ENCODE peak calls at places on chromosomes 7 and 10, in six cellular contexts. F is neuronal stem cell, X is mesenchymal stem cell, P is H9, I is IMR-90, J is H1. C is an unnamed sample.

GRCh38 chr7:25940086-25940906 is 211.7 kb upstream of the NFE2L3 start:
- DNase-seq in F (no peak), X (no peak), P (no peak), I (no peak), J (no peak), C (no peak)

GRCh38 chr10:17026686-17027485 is 102.7 kb downstream of the CUBN start:
- DNase-seq in F (no peak), X (peak; percentile 21), P (no peak), I (peak; percentile 32), J (no peak), C (no peak)

GRCh38 chr7:42720871-42721835 is 190.7 kb downstream of the C7orf25 start:
- DNase-seq in F (peak; percentile 39), X (peak; percentile 23), P (no peak), I (no peak), J (no peak), C (no peak)

GRCh38 chr7:44244282-44244681 is 43.5 kb downstream of the YKT6 start:
- DNase-seq in F (peak; percentile 17), X (peak; percentile 17), P (peak; percentile 66), I (no peak), J (peak; percentile 66), C (peak; percentile 33)

GRCh38 chr7:36686499-36686898 is 37.8 kb downstream of the AOAH start:
- DNase-seq in F (no peak), X (peak; percentile 11), P (no peak), I (peak; percentile 41), J (no peak), C (peak; percentile 11)

GRCh38 chr7:42208586-42208985 is 28.4 kb downstream of the GLI3 start:
- DNase-seq in F (no peak), X (no peak), P (no peak), I (no peak), J (no peak), C (no peak)

GRCh38 chr10:116992183-116992582 is 12.8 kb downstream of the SHTN1 start:
- DNase-seq in F (no peak), X (no peak), P (no peak), I (no peak), J (no peak), C (no peak)

GRCh38 chr7:112744818-112745217 is 45.4 kb downstream of the TMEM168 start:
- DNase-seq in F (no peak), X (no peak), P (no peak), I (no peak), J (no peak), C (no peak)

GRCh38 chr7:151379193-151379520 is 30.7 kb downstream of the WDR86 start:
- DNase-seq in F (no peak), X (no peak), P (no peak), I (no peak), J (no peak), C (no peak)

GRCh38 chr7:150715293-150715692 is 1.1 kb upstream of the GIMAP1 start:
- DNase-seq in F (no peak), X (no peak), P (no peak), I (no peak), J (no peak), C (no peak)

GRCh38 chr7:5690931-5691461 is 90.5 kb downstream of the RNF216 start:
- DNase-seq in F (no peak), X (peak; percentile 76), P (no peak), I (no peak), J (no peak), C (no peak)

GRCh38 chr7:114026486-114027089 is 107.8 kb upstream of the PPP1R3A start:
- DNase-seq in F (peak; percentile 67), X (peak; percentile 58), P (no peak), I (peak; percentile 52), J (no peak), C (peak; percentile 58)

GRCh38 chr7:82017334-82017943 is 247.6 kb upstream of the HGF start:
- DNase-seq in F (no peak), X (peak; percentile 57), P (no peak), I (peak; percentile 65), J (no peak), C (peak; percentile 23)

GRCh38 chr10:46026106-46026505 is 4.3 kb downstream of the NCOA4 start:
- DNase-seq in F (no peak), X (no peak), P (no peak), I (no peak), J (no peak), C (no peak)

GRCh38 chr7:106099539-106099938 is 12.6 kb downstream of the SYPL1 start:
- DNase-seq in F (no peak), X (no peak), P (no peak), I (no peak), J (no peak), C (no peak)
- H3K4me2 ChIP-seq in F (no peak overlapping the region), X (no peak overlapping the region), P (no peak overlapping the region), I (no peak overlapping the region), J (no peak overlapping the region), C (no peak overlapping the region)

DNA sequence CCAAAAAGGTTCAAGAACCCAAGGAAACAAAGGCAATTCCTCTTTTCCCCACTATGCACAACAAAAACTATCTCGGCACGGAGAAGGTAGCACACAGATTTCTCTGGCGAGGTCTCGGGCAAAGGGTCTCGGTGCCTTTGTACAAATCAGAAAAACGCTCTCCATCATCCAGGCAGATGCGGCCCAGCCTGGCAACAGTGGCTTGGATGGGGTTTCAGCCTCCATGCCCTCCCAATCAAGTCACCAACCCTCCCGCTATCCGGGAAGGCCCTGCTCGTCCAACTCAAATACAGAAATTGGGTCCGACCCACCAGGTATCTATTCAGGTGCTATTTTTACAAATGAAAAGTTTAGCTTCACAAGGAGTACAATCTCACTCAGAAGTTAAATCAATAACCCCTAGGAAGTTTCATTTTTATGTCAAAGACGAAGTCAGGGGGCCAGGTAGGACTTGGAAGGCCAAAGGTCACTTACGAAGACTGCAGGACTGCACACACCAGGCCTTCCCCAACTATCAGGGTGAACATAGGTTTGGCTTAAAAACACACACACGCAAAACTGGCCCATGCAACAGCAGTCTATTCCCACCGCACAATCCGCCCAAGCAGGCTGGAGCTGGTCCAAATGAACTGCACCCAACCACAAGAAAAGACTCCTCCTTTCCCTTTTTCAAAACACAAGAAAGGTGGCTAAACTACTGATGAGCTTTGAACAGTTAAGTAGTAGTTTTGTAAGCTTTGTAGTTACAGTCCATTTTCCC is 43.0 kb downstream of the GNA12 start:
- DNase-seq in F (no peak), X (peak; percentile 57), P (no peak), I (peak; percentile 73), J (no peak), C (no peak)
- H2BK120ac ChIP-seq in F (no peak overlapping the region), X (no peak overlapping the region), P (no peak overlapping the region), I (peak overlapping the region; percentile 78), J (no peak overlapping the region), C (no peak overlapping the region)

GRCh38 chr7:107632466-107632865 is 28.2 kb upstream of the SLC26A4 start:
- DNase-seq in F (no peak), X (no peak), P (no peak), I (no peak), J (no peak), C (no peak)
- H3K4me2 ChIP-seq in F (no peak overlapping the region), X (no peak overlapping the region), P (no peak overlapping the region), I (no peak overlapping the region), J (no peak overlapping the region), C (no peak overlapping the region)

GRCh38 chr10:5549462-5550249 is 24.9 kb downstream of the CALML3 start:
- DNase-seq in F (no peak), X (no peak), P (no peak), I (no peak), J (no peak), C (no peak)
- H2BK120ac ChIP-seq in F (no peak overlapping the region), X (no peak overlapping the region), P (no peak overlapping the region), I (peak overlapping the region; percentile 98), J (no peak overlapping the region), C (no peak overlapping the region)

GRCh38 chr7:121379930-121380329 is 16.2 kb downstream of the FAM3C start:
- DNase-seq in F (no peak), X (no peak), P (no peak), I (no peak), J (no peak), C (no peak)

GRCh38 chr7:121383235-121383634 is 12.9 kb downstream of the FAM3C start:
- DNase-seq in F (no peak), X (no peak), P (no peak), I (no peak), J (no peak), C (no peak)

GRCh38 chr7:121384159-121384745 is 11.9 kb downstream of the FAM3C start:
- DNase-seq in F (no peak), X (no peak), P (no peak), I (no peak), J (no peak), C (no peak)

GRCh38 chr7:121385056-121385799 is 10.9 kb downstream of the FAM3C start:
- DNase-seq in F (no peak), X (no peak), P (no peak), I (no peak), J (no peak), C (no peak)

DNA sequence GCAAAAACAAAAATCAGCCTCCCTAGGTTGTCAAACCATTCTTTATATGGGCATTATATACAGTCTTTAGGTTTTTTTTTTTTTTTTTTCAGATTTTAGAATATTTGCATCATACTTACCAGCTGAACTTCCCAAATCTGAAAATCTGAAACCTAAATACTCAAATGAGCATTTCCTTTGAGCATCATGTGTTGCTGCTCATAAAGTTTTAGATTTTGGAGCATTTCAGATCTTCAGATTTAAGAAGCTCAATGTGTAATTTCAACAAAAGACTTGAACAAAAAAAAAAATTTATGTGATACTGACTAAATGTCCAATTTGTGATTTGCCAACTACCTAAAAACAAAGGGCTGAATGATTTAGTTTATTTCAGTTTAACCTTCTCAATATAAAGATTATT is 13.6 kb downstream of the FAM3C start:
- DNase-seq in F (no peak), X (no peak), P (no peak), I (no peak), J (no peak), C (no peak)
- H3K4me2 ChIP-seq in F (no peak overlapping the region), X (no peak overlapping the region), P (no peak overlapping the region), I (no peak overlapping the region), J (no peak overlapping the region), C (no peak overlapping the region)